ENCODE peak calls at places on chromosome 20, in five cellular contexts. N is body of pancreas, W is heart left ventricle, G is IMR-90, J is spleen. L is an unnamed sample.

GRCh38 chr20:54105653-54106052 is 35.3 kb upstream of the BCAS1 start:
- DNase-seq in N (no peak), W (no peak), G (no peak), J (no peak), L (no peak)

GRCh38 chr20:11373391-11373790 is 544.3 kb upstream of the BTBD3 start:
- DNase-seq in N (no peak), W (no peak), G (no peak), J (no peak), L (no peak)

GRCh38 chr20:7500362-7500761 is 439.9 kb downstream of the HAO1 start:
- DNase-seq in N (no peak), W (no peak), G (no peak), J (no peak), L (no peak)

GRCh38 chr20:62557425-62557824 is 81.6 kb upstream of the GATA5 start:
- DNase-seq in N (peak; percentile 44), W (no peak), G (no peak), J (no peak), L (no peak)

GRCh38 chr20:60269571-60270162 is 311.4 kb downstream of the CDH26 start:
- DNase-seq in N (no peak), W (no peak), G (no peak), J (no peak), L (no peak)

GRCh38 chr20:62822788-62823651 is 6.2 kb downstream of the COL9A3 start:
- DNase-seq in N (peak; percentile 48), W (no peak), G (peak; percentile 11), J (no peak), L (no peak)

GRCh38 chr20:12882832-12883506 is 125.8 kb upstream of the SPTLC3 start:
- DNase-seq in N (peak; percentile 3), W (no peak), G (peak; percentile 45), J (no peak), L (no peak)

GRCh38 chr20:59821788-59822187 is 111.6 kb downstream of the SYCP2 start:
- DNase-seq in N (no peak), W (no peak), G (no peak), J (no peak), L (no peak)

GRCh38 chr20:9884666-9885065 is 45.8 kb upstream of the PAK5 start:
- DNase-seq in N (no peak), W (no peak), G (peak; percentile 1), J (no peak), L (no peak)

GRCh38 chr20:63066506-63067265 is 59.9 kb upstream of the BHLHE23 start:
- DNase-seq in N (no peak), W (no peak), G (no peak), J (peak; percentile 29), L (no peak)

GRCh38 chr20:5863040-5863811 is 87.1 kb downstream of the TRMT6 start:
- DNase-seq in N (peak; percentile 62), W (no peak), G (peak; percentile 72), J (peak; percentile 76), L (no peak)

GRCh38 chr20:41161886-41162285 is 24.5 kb downstream of the PLCG1 start:
- DNase-seq in N (no peak), W (no peak), G (no peak), J (no peak), L (no peak)

GRCh38 chr20:15039088-15039762 is 701.8 kb upstream of the FLRT3 start:
- DNase-seq in N (no peak), W (no peak), G (no peak), J (no peak), L (no peak)

GRCh38 chr20:48682529-48683385 is 145.0 kb downstream of the PREX1 start:
- DNase-seq in N (peak; percentile 97), W (peak; percentile 94), G (peak; percentile 92), J (peak; percentile 76), L (no peak)

GRCh38 chr20:2840967-2841531 is 504 bp downstream of the VPS16 start:
- DNase-seq in N (peak; percentile 49), W (peak; percentile 83), G (peak; percentile 72), J (peak; percentile 90), L (peak; percentile 96)

GRCh38 chr20:36951198-36951976 is at the start of gene SAMHD1:
- DNase-seq in N (peak; percentile 98), W (peak; percentile 99), G (peak; percentile 98), J (peak; percentile 99), L (peak; percentile 97)
- TF ChIP-seq POLR2A in N (peak; percentile 87), W (no peak), G (no peak), J (peak; percentile 92), L (peak; percentile 21)

GRCh38 chr20:56018194-56018593 is 12.9 kb upstream of the CBLN4 start:
- DNase-seq in N (no peak), W (no peak), G (no peak), J (no peak), L (no peak)

GRCh38 chr20:56014998-56015397 is 9.7 kb upstream of the CBLN4 start:
- DNase-seq in N (no peak), W (no peak), G (no peak), J (no peak), L (no peak)

GRCh38 chr20:56018750-56019149 is 13.4 kb upstream of the CBLN4 start:
- DNase-seq in N (no peak), W (no peak), G (no peak), J (no peak), L (no peak)

DNA sequence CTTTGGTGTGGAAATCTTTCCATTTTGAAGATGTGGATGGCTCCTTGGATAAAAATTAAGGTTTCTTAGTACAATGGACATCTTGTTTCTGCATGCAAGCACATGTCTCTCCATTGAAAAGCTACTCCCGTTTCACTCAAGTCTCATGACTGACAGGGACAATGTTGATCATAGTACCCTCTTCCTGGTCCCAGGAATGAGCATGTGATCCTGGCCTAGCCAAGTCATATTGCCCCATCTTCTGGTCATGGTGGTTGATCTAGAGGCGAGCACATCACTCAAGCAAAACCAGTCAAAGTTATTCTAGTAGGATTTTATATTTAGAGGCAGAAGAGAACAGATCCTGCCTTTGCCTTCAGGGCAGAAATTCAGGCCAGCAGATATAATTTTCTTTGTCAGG is 12.2 kb upstream of the CBLN4 start:
- DNase-seq in N (no peak), W (no peak), G (no peak), J (no peak), L (no peak)
- H3K27ac ChIP-seq in N (no peak overlapping the region), W (no peak overlapping the region), G (no peak overlapping the region), J (no peak overlapping the region), L (no peak overlapping the region)

DNA sequence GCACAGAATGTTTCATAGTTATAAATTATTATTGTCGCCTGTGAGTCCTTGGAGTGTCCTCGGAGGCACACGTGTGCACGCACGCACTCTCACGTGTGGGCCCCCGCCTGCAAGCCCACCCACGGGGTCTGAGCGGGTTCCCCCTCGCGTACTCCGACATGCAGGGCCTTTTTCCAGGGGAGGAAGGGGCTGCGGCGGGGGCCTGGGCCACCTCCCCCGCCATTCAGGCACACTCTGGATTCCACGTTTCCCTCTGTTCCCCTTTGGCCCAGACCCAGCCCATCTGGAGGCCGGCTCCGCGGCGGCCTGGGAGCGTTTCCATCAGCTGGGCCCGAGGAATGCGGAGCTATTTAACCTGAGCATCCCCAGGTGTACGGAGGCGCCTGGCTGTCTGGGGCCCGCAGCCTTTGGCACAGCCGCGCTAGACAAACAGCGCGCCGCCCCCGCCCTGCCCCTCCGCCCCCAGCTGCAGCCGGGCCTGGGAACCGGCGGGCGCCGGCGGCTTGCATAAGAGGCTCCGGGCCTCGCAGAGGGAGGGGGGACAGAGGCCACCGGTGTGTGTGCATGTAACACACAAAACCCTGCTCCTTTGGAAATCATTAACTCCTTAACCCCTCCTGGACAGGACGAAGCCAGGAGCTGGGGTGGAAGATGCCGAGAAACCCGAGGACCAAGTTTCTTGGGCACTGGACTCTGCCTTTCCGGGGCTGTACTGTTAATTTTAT is 3.3 kb downstream of the ID1 start:
- DNase-seq in N (peak; percentile 82), W (peak; percentile 87), G (peak; percentile 48), J (peak; percentile 85), L (no peak)
- TF ChIP-seq POLR2A in N (peak; percentile 11), W (no peak), G (no peak), J (no peak), L (no peak)

GRCh38 chr20:57780398-57780797 is 70.6 kb upstream of the PMEPA1 start:
- DNase-seq in N (no peak), W (no peak), G (no peak), J (no peak), L (no peak)
- H3K27ac ChIP-seq in N (no peak overlapping the region), W (no peak overlapping the region), G (no peak overlapping the region), J (no peak overlapping the region), L (no peak overlapping the region)

GRCh38 chr20:25254986-25255680 is 7.2 kb downstream of the PYGB start:
- DNase-seq in N (peak; percentile 67), W (peak; percentile 87), G (no peak), J (no peak), L (peak; percentile 95)
- TF ChIP-seq POLR2A in N (peak; percentile 22), W (no peak), G (no peak), J (no peak), L (no peak)

GRCh38 chr20:50188287-50188688 is 2.3 kb upstream of the CEBPB start:
- DNase-seq in N (no peak), W (no peak), G (no peak), J (no peak), L (no peak)

GRCh38 chr20:50186987-50187402 is 3.6 kb upstream of the CEBPB start:
- DNase-seq in N (no peak), W (no peak), G (no peak), J (no peak), L (no peak)

GRCh38 chr20:50187403-50188051 is 3.1 kb upstream of the CEBPB start:
- DNase-seq in N (peak; percentile 32), W (no peak), G (peak; percentile 59), J (peak; percentile 90), L (peak; percentile 95)

GRCh38 chr20:50185426-50185825 is 5.2 kb upstream of the CEBPB start:
- DNase-seq in N (no peak), W (no peak), G (no peak), J (no peak), L (no peak)

DNA sequence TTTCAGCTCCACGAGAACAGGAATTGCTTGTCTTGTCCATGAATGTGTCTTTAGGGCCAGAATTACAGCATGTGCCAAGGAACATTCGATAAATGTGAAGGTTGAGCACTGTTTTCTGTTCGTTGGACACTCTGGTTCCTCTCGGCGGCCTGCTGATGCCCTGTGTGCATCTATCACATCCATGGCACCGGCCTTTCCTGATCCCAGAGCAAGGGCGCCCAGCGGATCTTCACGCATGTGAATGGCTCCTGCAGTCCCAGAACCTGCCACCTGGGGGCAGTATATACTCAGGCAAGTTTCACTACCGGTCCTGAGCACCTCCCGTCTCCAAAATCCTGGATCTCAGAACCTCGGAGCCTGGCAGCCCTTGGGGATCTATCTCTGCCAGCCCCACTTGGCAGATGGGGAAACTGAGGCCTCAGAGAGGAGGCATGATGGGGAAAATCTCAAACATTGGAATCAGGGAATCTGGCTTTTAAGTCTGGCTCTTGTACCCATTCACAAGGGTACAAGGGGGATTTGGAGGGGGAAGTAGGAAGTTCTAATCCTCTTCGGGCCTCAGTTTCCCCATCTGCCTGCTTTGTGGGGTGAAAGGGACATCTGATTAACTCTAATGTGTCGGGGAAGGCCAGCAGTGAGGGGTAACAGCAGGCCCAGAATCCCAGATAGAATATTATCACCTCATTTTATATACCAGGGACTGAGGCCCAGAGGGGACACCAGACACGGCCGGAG is 4.3 kb upstream of the CEBPB start:
- DNase-seq in N (peak; percentile 94), W (peak; percentile 91), G (peak; percentile 76), J (peak; percentile 95), L (no peak)
- H3K27ac ChIP-seq in N (no peak overlapping the region), W (no peak overlapping the region), G (no peak overlapping the region), J (no peak overlapping the region), L (peak overlapping the region; percentile 100)

GRCh38 chr20:4813839-4814695 is 92.4 kb downstream of the PRND start:
- DNase-seq in N (peak; percentile 53), W (no peak), G (no peak), J (peak; percentile 88), L (no peak)
- TF ChIP-seq POLR2A in N (peak; percentile 14), W (no peak), G (no peak), J (no peak), L (peak; percentile 34)

GRCh38 chr20:53034899-53035298 is 62.7 kb downstream of the TSHZ2 start:
- DNase-seq in N (no peak), W (no peak), G (no peak), J (no peak), L (no peak)
- H3K27ac ChIP-seq in N (no peak overlapping the region), W (no peak overlapping the region), G (no peak overlapping the region), J (no peak overlapping the region), L (no peak overlapping the region)

GRCh38 chr20:44911264-44911921 is 1.5 kb downstream of the PABPC1L start:
- DNase-seq in N (peak; percentile 78), W (no peak), G (peak; percentile 28), J (peak; percentile 83), L (no peak)
- TF ChIP-seq POLR2A in N (no peak), W (no peak), G (no peak), J (no peak), L (no peak)